ENCODE peak calls at places on chromosomes 7 and 10, in seven cellular contexts. V, H, U, F, B, G and P are unnamed samples.

GRCh38 chr7:154577141-154577540 is 425.8 kb downstream of the PAXIP1 start:
- DNase-seq in V (no peak), B (no peak), F (no peak), G (no peak), U (no peak), H (no peak), P (no peak)

GRCh38 chr10:105956550-105956949 is 1208.0 kb downstream of the SORCS1 start:
- DNase-seq in B (no peak), V (no peak), G (no peak), F (no peak), H (no peak), U (no peak), P (no peak)

GRCh38 chr10:97685395-97685958 is 1.6 kb downstream of the AVPI1 start:
- DNase-seq in F (peak; percentile 53), V (no peak), U (peak; percentile 22), G (no peak), B (peak; percentile 30), H (peak; percentile 31), P (no peak)

GRCh38 chr10:82882722-82883121 is 1007.7 kb downstream of the NRG3 start:
- DNase-seq in U (no peak), G (no peak), V (no peak), B (no peak), H (no peak), F (no peak), P (no peak)

GRCh38 chr10:94042001-94042813 is 48.5 kb downstream of the PLCE1 start:
- DNase-seq in V (peak; percentile 39), B (peak; percentile 68), U (peak; percentile 65), H (peak; percentile 12), G (no peak), F (no peak), P (no peak)

GRCh38 chr7:16915405-16915804 is 33.6 kb upstream of the AGR3 start:
- DNase-seq in G (no peak), U (peak; percentile 90), B (peak; percentile 93), V (no peak), F (no peak), H (peak; percentile 3), P (no peak)

GRCh38 chr7:46108272-46108671 is 187.2 kb upstream of the IGFBP3 start:
- DNase-seq in V (no peak), G (no peak), H (no peak), F (no peak), U (no peak), B (no peak), P (no peak)

GRCh38 chr10:33381897-33382578 is 47.6 kb upstream of the NRP1 start:
- DNase-seq in V (peak; percentile 36), G (no peak), B (peak; percentile 89), U (no peak), H (no peak), F (no peak), P (no peak)

GRCh38 chr7:66167773-66168367 is 37.3 kb upstream of the TPST1 start:
- DNase-seq in F (no peak), V (no peak), G (no peak), H (no peak), B (peak; percentile 93), U (peak; percentile 78), P (no peak)

GRCh38 chr10:75612904-75613684 is 181.7 kb downstream of the LRMDA start:
- DNase-seq in B (no peak), U (no peak), F (no peak), H (no peak), V (peak; percentile 27), G (no peak), P (no peak)

GRCh38 chr10:52170776-52171175 is 143.3 kb upstream of the DKK1 start:
- DNase-seq in V (no peak), F (no peak), U (no peak), B (no peak), H (no peak), G (no peak), P (no peak)

GRCh38 chr10:81021428-81022129 is 483.9 kb downstream of the SH2D4B start:
- DNase-seq in V (no peak), B (no peak), F (no peak), G (no peak), U (no peak), H (no peak), P (no peak)

GRCh38 chr7:100602889-100603696 is 930 bp downstream of the PCOLCE start:
- DNase-seq in G (peak; percentile 84), U (peak; percentile 43), B (peak; percentile 78), F (no peak), H (no peak), V (peak; percentile 86), P (no peak)

GRCh38 chr7:131480384-131481315 is 75.8 kb downstream of the PODXL start:
- DNase-seq in H (no peak), U (peak; percentile 26), B (peak; percentile 30), G (no peak), V (no peak), F (peak; percentile 49), P (no peak)

GRCh38 chr10:59907537-59907917 is 1.2 kb upstream of the CCDC6 start:
- DNase-seq in G (no peak), B (no peak), U (no peak), H (no peak), F (no peak), V (no peak), P (no peak)

GRCh38 chr10:42943025-42943818 is 133.6 kb upstream of the RET start:
- DNase-seq in H (no peak), B (no peak), F (no peak), V (no peak), U (no peak), G (no peak), P (no peak)

GRCh38 chr10:95395947-95396449 is 105.2 kb upstream of the PDLIM1 start:
- DNase-seq in B (no peak), V (no peak), F (no peak), H (no peak), U (no peak), G (peak; percentile 71), P (no peak)

GRCh38 chr7:107742678-107743566 is 1.0 kb upstream of the CBLL1 start:
- DNase-seq in V (peak; percentile 23), F (no peak), H (no peak), U (no peak), B (no peak), G (peak; percentile 58), P (no peak)

GRCh38 chr7:123115331-123115730 is 84.4 kb downstream of the SLC13A1 start:
- DNase-seq in H (no peak), U (no peak), B (no peak), G (no peak), V (no peak), F (no peak), P (no peak)

GRCh38 chr7:87779806-87780205 is 96.4 kb downstream of the SLC25A40 start:
- DNase-seq in G (no peak), U (no peak), V (no peak), B (no peak), H (no peak), F (no peak), P (no peak)

GRCh38 chr10:89074120-89074519 is 83.5 kb downstream of the FAS start:
- DNase-seq in B (no peak), H (no peak), F (no peak), V (no peak), U (no peak), G (peak; percentile 54), P (no peak)

GRCh38 chr10:93458821-93459257 is 23.3 kb downstream of the MYOF start:
- DNase-seq in G (peak; percentile 44), V (peak; percentile 92), H (peak; percentile 97), U (peak; percentile 100), F (peak; percentile 90), B (peak; percentile 100), P (no peak)

GRCh38 chr7:80643336-80643925 is 5.0 kb downstream of the CD36 start:
- DNase-seq in F (no peak), H (no peak), V (no peak), G (no peak), U (no peak), B (no peak), P (no peak)

GRCh38 chr7:44637788-44638594 is 31.6 kb downstream of the OGDH start:
- DNase-seq in U (peak; percentile 81), H (peak; percentile 91), G (peak; percentile 38), F (no peak), V (peak; percentile 60), B (peak; percentile 79), P (peak; percentile 92)

GRCh38 chr7:131011437-131011752 is 277.4 kb upstream of the KLF14 start:
- DNase-seq in G (no peak), B (no peak), H (no peak), F (no peak), U (no peak), V (no peak), P (peak; percentile 58)

GRCh38 chr7:75905785-75906604 is 9.0 kb upstream of the POR start:
- DNase-seq in U (peak; percentile 35), V (peak; percentile 84), B (peak; percentile 63), F (peak; percentile 84), H (no peak), G (peak; percentile 53), P (no peak)

GRCh38 chr7:12805957-12806356 is 118.5 kb downstream of the ARL4A start:
- DNase-seq in B (no peak), G (no peak), H (no peak), U (no peak), F (no peak), V (no peak), P (no peak)

GRCh38 chr10:17290226-17290625 is 62.2 kb downstream of the VIM start:
- DNase-seq in B (no peak), F (peak; percentile 63), H (peak; percentile 50), V (no peak), U (no peak), G (no peak), P (peak; percentile 35)
- TF ChIP-seq CTCF in B (peak; percentile 34), F (peak; percentile 80), H (peak; percentile 68), V (peak; percentile 28), U (peak; percentile 51), G (peak; percentile 28), P (peak; percentile 39)

GRCh38 chr7:142811154-142811737 is 40.5 kb downstream of the PRSS2 start:
- DNase-seq in B (peak; percentile 51), H (peak; percentile 39), U (peak; percentile 73), F (peak; percentile 44), V (peak; percentile 46), G (no peak), P (peak; percentile 59)
- TF ChIP-seq CTCF in B (peak; percentile 88), H (peak; percentile 71), U (peak; percentile 67), F (peak; percentile 56), V (peak; percentile 57), G (peak; percentile 63), P (peak; percentile 83)

DNA sequence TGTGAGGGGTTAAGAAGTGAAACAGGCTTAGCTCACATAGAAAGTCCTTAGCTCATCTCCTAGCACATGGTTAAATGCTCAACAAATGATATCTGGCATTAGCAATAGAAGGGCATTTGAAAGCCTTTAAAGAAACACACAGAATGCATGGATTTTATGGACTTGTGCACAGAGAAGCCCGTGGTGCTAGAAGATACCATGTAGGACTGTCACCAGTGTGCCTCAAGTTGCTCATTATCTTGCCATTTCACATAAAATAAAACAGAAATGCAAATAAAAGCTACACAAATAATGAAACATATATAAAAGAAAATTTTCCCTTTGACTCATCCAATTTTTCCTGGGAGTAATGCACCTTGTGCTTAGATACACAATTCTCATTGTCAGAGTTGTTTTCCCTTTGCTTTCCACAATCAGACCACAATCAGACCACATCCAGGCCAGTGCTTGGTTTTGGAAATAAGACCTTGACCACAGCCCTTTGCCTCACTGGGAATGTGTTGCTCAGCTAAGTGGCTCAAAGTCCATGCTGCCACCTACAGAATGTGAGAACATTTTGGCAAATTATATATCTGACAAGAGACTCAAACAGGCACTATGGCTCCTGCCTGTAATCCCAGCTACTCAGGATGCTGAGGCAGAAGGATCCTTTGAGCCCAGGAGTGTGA is 9.5 kb upstream of the WDR11 start:
- DNase-seq in H (no peak), F (no peak), G (no peak), V (peak; percentile 28), B (peak; percentile 11), U (no peak), P (no peak)
- TF ChIP-seq CTCF in H (no peak), F (no peak), G (no peak), V (no peak), B (no peak), U (no peak), P (no peak)

GRCh38 chr7:97819161-97819560 is 53.0 kb downstream of the ASNS start:
- DNase-seq in V (no peak), F (no peak), U (no peak), G (no peak), H (peak; percentile 15), B (no peak), P (no peak)
- TF ChIP-seq CTCF in V (peak; percentile 19), F (no peak), U (no peak), G (no peak), H (peak; percentile 44), B (no peak), P (no peak)